ENCODE peak calls at places on chromosomes 6 and 20, in four cellular contexts. R is A549, K is GM12878, G is SK-N-SH. Q is an unnamed sample.

GRCh38 chr6:53986721-53987526 is 124.3 kb upstream of the MLIP start:
- DNase-seq in R (no peak), K (no peak), G (peak), Q (no peak)

GRCh38 chr6:33073431-33073871 is at the start of gene HLA-DPA1:
- DNase-seq in R (peak), K (peak), G (peak), Q (no peak)

GRCh38 chr6:11537229-11538048 is at the start of gene TMEM170B:
- DNase-seq in R (peak), K (peak), G (peak), Q (peak)

GRCh38 chr6:20846602-20847028 is 312.4 kb downstream of the CDKAL1 start:
- DNase-seq in R (no peak), K (peak), G (no peak), Q (no peak)

GRCh38 chr20:39874049-39874893 is 814.8 kb downstream of the MAFB start:
- DNase-seq in R (peak), K (peak), G (peak), Q (peak)

GRCh38 chr6:97049254-97050004 is 124.9 kb downstream of the KLHL32 start:
- DNase-seq in R (no peak), K (peak), G (no peak), Q (peak)

GRCh38 chr20:64104667-64105451 is 2.5 kb downstream of the NPBWR2 start:
- DNase-seq in R (no peak), K (no peak), G (no peak), Q (no peak)

GRCh38 chr20:11920083-11920482 is 2.4 kb downstream of the BTBD3 start:
- DNase-seq in R (no peak), K (no peak), G (no peak), Q (no peak)

GRCh38 chr20:35344354-35344837 is 52.2 kb upstream of the FAM83C start:
- DNase-seq in R (peak), K (no peak), G (peak), Q (peak)

GRCh38 chr6:140782941-140783340 is 1349.8 kb upstream of the GJE1 start:
- DNase-seq in R (no peak), K (no peak), G (no peak), Q (no peak)

GRCh38 chr20:24773751-24774201 is 175.3 kb upstream of the CST7 start:
- DNase-seq in R (peak), K (peak), G (no peak), Q (no peak)

GRCh38 chr20:49580818-49581174 is 12.9 kb upstream of the PTGIS start:
- DNase-seq in R (no peak), K (no peak), G (no peak), Q (no peak)

GRCh38 chr20:9344080-9344920 is 170.1 kb upstream of the LAMP5 start:
- DNase-seq in R (no peak), K (no peak), G (no peak), Q (no peak)

GRCh38 chr20:32672982-32673727 is 586 bp downstream of the C20orf203 start:
- DNase-seq in R (no peak), K (no peak), G (no peak), Q (no peak)

GRCh38 chr6:21800948-21801438 is 207.4 kb downstream of the SOX4 start:
- DNase-seq in R (peak), K (no peak), G (no peak), Q (peak)

GRCh38 chr6:129251669-129252376 is 368.9 kb downstream of the LAMA2 start:
- DNase-seq in R (peak), K (peak), G (peak), Q (peak)

GRCh38 chr20:48686238-48687096 is 141.3 kb downstream of the PREX1 start:
- DNase-seq in R (no peak), K (no peak), G (peak), Q (no peak)

GRCh38 chr20:50305636-50306477 is 115.2 kb downstream of the CEBPB start:
- DNase-seq in R (peak), K (no peak), G (peak), Q (peak)

GRCh38 chr6:167706313-167707109 is 120.2 kb upstream of the AFDN start:
- DNase-seq in R (no peak), K (peak), G (no peak), Q (no peak)

GRCh38 chr6:21360353-21360752 is 233.2 kb upstream of the SOX4 start:
- DNase-seq in R (no peak), K (no peak), G (no peak), Q (no peak)

GRCh38 chr20:41004561-41005360 is 23.9 kb upstream of the TOP1 start:
- DNase-seq in R (no peak), K (no peak), G (no peak), Q (no peak)

GRCh38 chr20:53597085-53597482 is 3.4 kb upstream of the ZNF217 start:
- DNase-seq in R (no peak), K (no peak), G (no peak), Q (peak)

GRCh38 chr6:91697010-91697694 is 1110.3 kb upstream of the MAP3K7 start:
- DNase-seq in R (no peak), K (no peak), G (no peak), Q (no peak)

DNA sequence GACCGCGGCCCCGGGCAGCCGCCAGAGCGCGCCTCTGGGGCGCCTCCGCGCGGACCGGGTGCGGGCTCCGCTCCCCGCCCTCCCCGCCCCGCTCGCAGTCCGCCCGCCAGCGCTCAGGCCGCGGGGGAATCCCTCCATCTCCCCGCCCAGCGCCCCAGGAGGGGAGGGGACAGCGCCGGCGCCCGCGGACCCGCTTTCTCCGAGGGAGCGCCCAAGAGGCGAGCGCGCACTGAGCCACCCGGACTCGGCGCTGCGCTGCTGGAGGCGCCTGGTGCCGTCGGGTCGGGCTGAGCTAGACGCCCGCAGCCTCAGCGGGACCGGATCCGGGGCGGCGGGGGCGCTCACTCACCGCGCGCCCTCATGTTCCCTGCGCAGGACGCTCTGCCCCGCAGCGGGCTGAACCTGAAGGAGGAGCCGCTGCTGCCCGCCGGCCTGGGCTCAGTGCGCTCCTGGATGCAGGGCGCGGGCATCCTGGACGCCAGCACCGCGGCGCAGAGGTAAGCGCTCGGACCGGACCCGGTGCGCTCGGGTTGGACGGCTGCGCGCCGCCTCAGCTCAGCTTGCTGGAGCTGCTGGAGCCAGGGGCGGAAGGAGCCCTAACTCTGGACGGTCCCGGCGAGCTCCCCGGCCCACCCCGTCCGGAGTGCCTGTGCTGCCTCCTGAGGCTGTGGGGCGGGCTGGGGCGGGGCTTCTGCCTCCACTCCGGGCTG is 861 bp downstream of the EBF4 start:
- DNase-seq in R (peak), K (no peak), G (peak), Q (no peak)
- TF ChIP-seq PBX3 in R (no peak), K (no peak), G (no peak), Q (no peak)

GRCh38 chr6:163789199-163789810 is 374.8 kb downstream of the QKI start:
- DNase-seq in R (no peak), K (no peak), G (no peak), Q (no peak)

GRCh38 chr6:163797313-163797712 is 382.8 kb downstream of the QKI start:
- DNase-seq in R (no peak), K (no peak), G (no peak), Q (no peak)

GRCh38 chr6:163790296-163790840 is 375.9 kb downstream of the QKI start:
- DNase-seq in R (no peak), K (no peak), G (no peak), Q (no peak)

DNA sequence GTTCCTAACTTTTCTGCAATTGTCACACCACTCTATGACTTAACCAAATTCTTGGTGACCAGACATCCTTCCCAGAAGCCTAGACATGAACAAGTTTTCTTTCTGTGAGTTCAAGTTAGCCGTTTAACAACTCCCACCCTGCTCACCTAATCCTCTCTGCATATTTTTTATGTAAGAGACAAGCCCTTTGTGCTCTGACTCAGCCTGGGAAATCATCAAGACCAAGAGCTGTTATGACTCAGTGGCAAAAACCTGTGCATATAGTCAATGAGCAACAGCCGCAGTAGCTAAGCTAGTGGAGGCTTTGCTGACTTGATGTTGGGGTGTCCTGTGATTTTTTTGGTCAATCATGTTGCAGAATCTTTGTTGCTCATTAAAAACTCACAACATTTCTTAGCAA is 379.1 kb downstream of the QKI start:
- DNase-seq in R (peak), K (no peak), G (no peak), Q (peak)
- TF ChIP-seq PBX3 in R (no peak), K (no peak), G (no peak), Q (no peak)

GRCh38 chr20:44658810-44659209 is 7.3 kb upstream of the ADA start:
- DNase-seq in R (no peak), K (no peak), G (no peak), Q (no peak)

GRCh38 chr20:44660506-44660905 is 9.0 kb upstream of the ADA start:
- DNase-seq in R (no peak), K (no peak), G (no peak), Q (no peak)

GRCh38 chr20:44659931-44660330 is 8.4 kb upstream of the ADA start:
- DNase-seq in R (no peak), K (no peak), G (no peak), Q (no peak)

GRCh38 chr20:44662256-44662655 is 10.8 kb upstream of the ADA start:
- DNase-seq in R (no peak), K (no peak), G (no peak), Q (no peak)

DNA sequence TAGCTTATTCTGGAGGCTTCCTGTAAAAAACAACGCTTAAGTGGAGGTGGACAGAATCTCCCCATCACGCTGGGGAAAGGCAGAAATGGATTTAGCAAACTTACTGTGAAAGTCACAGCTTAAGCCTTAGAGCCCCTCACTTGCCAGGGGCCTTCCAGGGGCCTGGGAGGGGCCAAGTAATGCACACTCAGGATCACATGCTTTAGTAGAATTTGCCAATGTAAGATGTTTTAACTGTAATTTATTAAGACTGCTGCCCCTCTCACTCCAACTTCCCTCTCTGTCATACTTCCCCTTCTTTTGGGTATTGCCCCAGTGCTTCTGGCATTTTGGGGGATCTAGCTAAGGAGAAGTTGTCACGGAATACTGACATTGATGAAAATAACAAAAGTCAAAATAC is 12.6 kb upstream of the ADA start:
- DNase-seq in R (no peak), K (no peak), G (no peak), Q (no peak)
- TF ChIP-seq PBX3 in R (no peak), K (no peak), G (no peak), Q (no peak)

DNA sequence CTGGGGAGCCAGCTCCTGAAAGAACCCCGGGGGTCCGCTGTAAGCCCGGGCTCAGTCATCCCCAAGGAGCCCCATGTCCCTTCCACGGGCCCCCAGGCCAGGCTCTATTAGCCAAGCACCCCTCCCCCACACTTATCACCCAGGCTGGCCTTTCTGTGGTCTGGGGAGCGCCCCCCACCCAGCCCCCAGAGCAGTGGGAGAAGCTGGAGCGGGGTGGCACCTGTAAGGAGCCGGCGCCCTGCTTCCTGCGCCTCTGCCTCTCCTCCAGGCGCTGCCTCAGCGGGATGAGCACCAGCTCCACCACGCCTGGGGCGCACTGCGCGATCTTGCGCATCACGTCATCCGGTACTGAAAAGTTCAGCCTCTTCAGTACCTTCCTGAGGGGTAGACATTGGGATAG is 2.3 kb downstream of the SPEF1 start:
- DNase-seq in R (no peak), K (no peak), G (no peak), Q (no peak)
- TF ChIP-seq PBX3 in R (no peak), K (no peak), G (no peak), Q (no peak)

GRCh38 chr6:136408205-136408604 is 118.6 kb upstream of the BCLAF1 start:
- DNase-seq in R (peak), K (no peak), G (no peak), Q (no peak)
- TF ChIP-seq PBX3 in R (no peak), K (no peak), G (no peak), Q (no peak)

GRCh38 chr6:84681693-84682326 is 82.6 kb downstream of the TBX18 start:
- DNase-seq in R (no peak), K (no peak), G (no peak), Q (no peak)
- TF ChIP-seq PBX3 in R (no peak), K (no peak), G (no peak), Q (no peak)

GRCh38 chr20:23086056-23086551 is at the start of gene CD93:
- DNase-seq in R (no peak), K (no peak), G (no peak), Q (no peak)
- TF ChIP-seq PBX3 in R (no peak), K (no peak), G (no peak), Q (no peak)

DNA sequence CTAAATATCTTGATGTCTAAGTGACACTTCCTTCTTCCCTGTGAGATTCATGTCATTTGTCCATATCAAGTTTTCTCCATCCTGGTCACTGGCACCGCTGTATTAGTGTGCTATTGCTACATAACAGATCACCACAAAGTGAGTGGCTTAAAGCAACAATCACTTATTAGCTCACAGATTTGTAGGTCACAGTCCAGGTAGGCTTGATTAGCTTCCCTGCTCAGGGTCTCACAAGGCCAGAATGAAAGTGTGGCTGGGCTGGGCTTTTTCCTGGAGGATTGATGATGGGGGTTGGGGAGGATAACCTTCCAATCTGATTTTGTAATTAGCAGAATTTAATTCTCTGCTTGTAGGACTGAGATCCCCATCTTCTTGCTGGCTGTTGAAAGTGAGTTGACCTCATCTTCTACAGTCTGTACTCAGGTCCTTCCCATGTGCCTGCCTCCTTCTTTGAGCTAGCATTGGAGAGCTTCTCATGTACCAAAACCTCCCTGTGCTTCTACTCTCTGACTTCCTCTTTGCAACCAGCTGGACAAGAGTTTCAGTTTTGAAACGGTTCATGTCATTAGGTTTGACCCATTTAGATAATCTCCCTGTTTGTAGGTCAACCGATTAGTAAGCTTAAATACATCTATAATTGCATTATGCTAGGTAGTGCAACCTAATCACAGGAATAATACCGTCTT is 152.4 kb upstream of the MAN1A1 start:
- DNase-seq in R (no peak), K (peak), G (no peak), Q (no peak)
- TF ChIP-seq PBX3 in R (no peak), K (no peak), G (no peak), Q (no peak)

GRCh38 chr6:142074516-142074915 is 58.2 kb upstream of the GJE1 start:
- DNase-seq in R (no peak), K (no peak), G (no peak), Q (no peak)
- TF ChIP-seq PBX3 in R (no peak), K (no peak), G (no peak), Q (no peak)

Q was measured in HepG2.